ENCODE peak calls at places on chromosome 6, in ten cellular contexts. K is lower lobe of right lung, C is heart right ventricle, A is HCT116, T is upper lobe of right lung, O is IMR-90, Q is A549, R is RWPE2, H is pancreas, V is K562. S is an unnamed sample.

GRCh38 chr6:46419576-46420002 is 71.7 kb downstream of the RCAN2 start:
- ATAC-seq in T (peak), V (peak), O (peak), H (peak), A (peak), C (no peak), K (peak), Q (no peak), R (peak), S (no peak)

GRCh38 chr6:139051396-139052070 is 23.0 kb downstream of the ABRACL start:
- ATAC-seq in T (no peak), O (no peak), V (no peak), R (no peak), Q (no peak), H (no peak), A (no peak), K (no peak), C (no peak), S (no peak)

GRCh38 chr6:158569036-158569435 is 9.1 kb downstream of the TMEM181 start:
- ATAC-seq in R (no peak), A (no peak), H (no peak), T (no peak), C (no peak), O (no peak), K (no peak), Q (no peak), V (no peak), S (no peak)

GRCh38 chr6:149628865-149629544 is 19.5 kb downstream of the KATNA1 start:
- ATAC-seq in O (no peak), H (no peak), T (peak), Q (peak), R (no peak), C (no peak), A (peak), V (peak), K (peak), S (no peak)

GRCh38 chr6:167113047-167113446 is 9.8 kb upstream of the CCR6 start:
- ATAC-seq in H (no peak), O (no peak), A (no peak), Q (no peak), R (no peak), C (no peak), K (no peak), V (no peak), T (no peak), S (no peak)

GRCh38 chr6:17705428-17705777 is 1.3 kb downstream of the NUP153 start:
- ATAC-seq in H (peak), Q (peak), R (peak), T (peak), A (peak), V (peak), O (peak), K (peak), C (peak), S (peak)

GRCh38 chr6:1701668-1702353 is 92.1 kb downstream of the FOXC1 start:
- ATAC-seq in R (peak), K (peak), A (no peak), H (no peak), C (peak), Q (no peak), V (no peak), O (peak), T (peak), S (no peak)

GRCh38 chr6:141451508-141452353 is 681.0 kb upstream of the GJE1 start:
- ATAC-seq in O (peak), V (no peak), K (no peak), C (no peak), Q (peak), A (peak), H (no peak), R (peak), T (no peak), S (no peak)

GRCh38 chr6:117423754-117424153 is 2.0 kb downstream of the ROS1 start:
- ATAC-seq in K (peak), R (no peak), Q (no peak), O (no peak), A (no peak), T (peak), H (no peak), C (peak), V (no peak), S (no peak)

GRCh38 chr6:84707161-84707560 is 57.2 kb downstream of the TBX18 start:
- ATAC-seq in Q (no peak), A (no peak), V (no peak), H (no peak), T (no peak), C (no peak), R (no peak), O (no peak), K (no peak), S (no peak)

GRCh38 chr6:99814230-99814928 is 179.6 kb downstream of the MCHR2 start:
- ATAC-seq in R (no peak), K (no peak), C (no peak), Q (no peak), A (no peak), O (no peak), T (no peak), V (no peak), H (no peak), S (no peak)

GRCh38 chr6:110233769-110234374 is 53.6 kb downstream of the CDC40 start:
- ATAC-seq in K (peak), R (no peak), A (no peak), O (peak), H (peak), Q (no peak), T (peak), C (peak), V (no peak), S (no peak)

GRCh38 chr6:131635384-131636340 is 1.4 kb upstream of the ENPP3 start:
- ATAC-seq in C (no peak), R (no peak), O (peak), Q (no peak), A (no peak), H (no peak), T (no peak), V (no peak), K (no peak), S (no peak)

GRCh38 chr6:797479-798077 is 104.6 kb upstream of the EXOC2 start:
- ATAC-seq in H (peak), A (peak), K (peak), T (peak), O (peak), C (peak), V (peak), R (peak), Q (peak), S (peak)

GRCh38 chr6:37239950-37240713 is 17.4 kb upstream of the TBC1D22B start:
- ATAC-seq in V (peak), K (peak), Q (peak), H (peak), R (peak), T (peak), C (peak), A (peak), O (peak), S (peak)

GRCh38 chr6:42692151-42692911 is 30.1 kb downstream of the PRPH2 start:
- ATAC-seq in H (peak), K (peak), C (peak), V (peak), Q (no peak), O (peak), T (peak), A (peak), R (peak), S (peak)

GRCh38 chr6:30480536-30481156 is 8.7 kb upstream of the HLA-E start:
- ATAC-seq in A (no peak), R (peak), V (peak), T (peak), C (no peak), O (no peak), K (peak), H (peak), Q (peak), S (no peak)

GRCh38 chr6:135722182-135722581 is 129.3 kb upstream of the PDE7B start:
- ATAC-seq in V (no peak), H (no peak), O (peak), C (no peak), K (no peak), T (no peak), R (peak), A (peak), Q (peak), S (no peak)

GRCh38 chr6:32081676-32082075 is 27.5 kb downstream of the TNXB start:
- ATAC-seq in O (no peak), V (no peak), R (no peak), T (no peak), K (no peak), C (peak), H (no peak), Q (no peak), A (no peak), S (no peak)

GRCh38 chr6:65649392-65649791 is 57.6 kb downstream of the EYS start:
- ATAC-seq in K (no peak), R (no peak), T (no peak), Q (no peak), C (no peak), O (no peak), A (no peak), H (no peak), V (no peak), S (no peak)

GRCh38 chr6:160348552-160349441 is 619 bp downstream of the SLC22A3 start:
- ATAC-seq in A (no peak), C (peak), H (peak), R (peak), V (no peak), Q (peak), O (peak), T (peak), K (peak), S (peak)

GRCh38 chr6:169971171-169971861 is 219.9 kb downstream of the ERMARD start:
- ATAC-seq in R (no peak), A (no peak), V (no peak), Q (no peak), C (no peak), O (no peak), K (peak), T (peak), H (no peak), S (no peak)

GRCh38 chr6:57193177-57193576 is 21.1 kb downstream of the BAG2 start:
- ATAC-seq in K (no peak), R (no peak), C (peak), T (no peak), A (no peak), V (no peak), Q (no peak), H (no peak), O (no peak), S (no peak)

GRCh38 chr6:149680490-149680889 is 32.0 kb upstream of the KATNA1 start:
- ATAC-seq in A (no peak), V (no peak), Q (no peak), R (no peak), O (no peak), K (no peak), H (no peak), T (no peak), C (no peak), S (no peak)

GRCh38 chr6:117668736-117669135 is 6.5 kb upstream of the NUS1 start:
- ATAC-seq in Q (no peak), A (no peak), O (no peak), R (no peak), C (no peak), H (no peak), T (no peak), V (no peak), K (no peak), S (no peak)

GRCh38 chr6:101537917-101538316 is 144.4 kb downstream of the GRIK2 start:
- ATAC-seq in A (no peak), V (no peak), Q (no peak), C (no peak), R (no peak), H (no peak), O (no peak), K (no peak), T (no peak), S (no peak)

GRCh38 chr6:135268740-135269139 is 87.6 kb downstream of the MYB start:
- ATAC-seq in R (no peak), H (no peak), Q (no peak), V (no peak), C (no peak), K (no peak), O (no peak), A (no peak), T (no peak), S (no peak)

GRCh38 chr6:13488896-13489237 is 1.5 kb upstream of the GFOD1 start:
- ATAC-seq in H (no peak), K (no peak), O (no peak), A (no peak), V (no peak), Q (no peak), T (no peak), C (no peak), R (no peak), S (no peak)

GRCh38 chr6:149831380-149831820 is 32.8 kb downstream of the LRP11 start:
- ATAC-seq in V (peak), K (no peak), R (no peak), C (no peak), Q (no peak), O (no peak), T (no peak), A (no peak), H (peak), S (no peak)

GRCh38 chr6:52376763-52377162 is 14.8 kb downstream of the PAQR8 start:
- ATAC-seq in R (no peak), H (peak), C (no peak), O (no peak), T (no peak), Q (no peak), A (no peak), K (no peak), V (no peak), S (no peak)

GRCh38 chr6:132445201-132445951 is 44.1 kb upstream of the MOXD1 start:
- ATAC-seq in C (no peak), H (no peak), O (peak), V (no peak), Q (peak), A (no peak), K (no peak), T (no peak), R (peak), S (no peak)

GRCh38 chr6:16337280-16337975 is 99.0 kb downstream of the GMPR start:
- ATAC-seq in K (peak), R (no peak), A (no peak), C (peak), Q (no peak), O (peak), H (peak), V (peak), T (peak), S (peak)

GRCh38 chr6:16334671-16335070 is 96.3 kb downstream of the GMPR start:
- ATAC-seq in A (no peak), T (peak), V (no peak), Q (peak), R (peak), H (peak), O (peak), C (peak), K (peak), S (peak)

GRCh38 chr6:16335176-16335575 is 96.8 kb downstream of the GMPR start:
- ATAC-seq in H (no peak), O (no peak), R (no peak), C (no peak), T (no peak), V (no peak), Q (no peak), K (no peak), A (no peak), S (no peak)

GRCh38 chr6:16338577-16339262 is 100.3 kb downstream of the GMPR start:
- ATAC-seq in C (peak), K (peak), V (peak), R (peak), A (peak), O (peak), Q (peak), H (peak), T (peak), S (peak)

GRCh38 chr6:16336056-16336810 is 97.8 kb downstream of the GMPR start:
- ATAC-seq in C (no peak), V (peak), O (no peak), K (no peak), R (no peak), Q (no peak), H (no peak), T (no peak), A (no peak), S (no peak)
- TF ChIP-seq CTCF in C (no peak), V (no peak), O (no peak), K (no peak), R (no peak), Q (no peak), H (no peak), T (no peak), A (no peak), S (no peak)

DNA sequence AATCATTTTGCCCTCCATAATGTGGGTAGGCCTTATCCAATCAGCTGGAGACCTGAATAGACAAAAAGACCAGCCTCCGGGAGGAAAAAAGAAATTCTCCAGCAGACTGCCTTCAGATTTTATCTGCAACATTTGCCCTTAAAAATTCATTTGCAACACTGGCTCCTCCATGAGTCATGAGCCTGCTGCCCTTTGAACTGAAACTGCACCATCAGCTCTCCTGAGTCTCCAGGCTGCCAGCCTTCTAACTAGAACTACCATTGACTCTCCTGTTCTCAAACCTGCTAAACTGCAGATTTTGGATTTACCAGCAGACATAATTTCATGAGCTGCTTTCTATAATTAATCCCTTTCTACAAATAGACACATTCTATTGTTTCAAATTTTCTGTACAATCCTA is 223.9 kb upstream of the THEMIS start:
- ATAC-seq in K (no peak), T (no peak), A (peak), C (no peak), V (no peak), R (peak), Q (peak), O (peak), H (no peak), S (no peak)
- H3K27ac ChIP-seq in K (no peak), T (no peak), A (no peak), C (no peak), V (no peak), R (no peak), Q (no peak), O (no peak), H (no peak), S (no peak)

GRCh38 chr6:124963416-124964083 is 1.3 kb downstream of the RNF217 start:
- ATAC-seq in R (peak), Q (peak), V (peak), O (peak), K (peak), T (no peak), H (peak), C (no peak), A (no peak), S (no peak)
- H3K4me3 ChIP-seq in R (peak), Q (peak), V (peak), O (peak), K (peak), T (peak), H (peak), C (peak), A (peak), S (peak)

GRCh38 chr6:4167123-4167522 is 31.7 kb upstream of the ECI2 start:
- ATAC-seq in R (no peak), Q (no peak), V (no peak), T (no peak), O (no peak), H (no peak), C (no peak), K (no peak), A (no peak), S (no peak)
- TF ChIP-seq CTCF in R (no peak), Q (no peak), V (no peak), T (no peak), O (no peak), H (no peak), C (no peak), K (no peak), A (no peak), S (no peak)

GRCh38 chr6:34412054-34412453 is 13.8 kb downstream of the RPS10 start:
- ATAC-seq in R (no peak), A (no peak), Q (no peak), T (no peak), V (no peak), H (no peak), C (no peak), O (no peak), K (no peak), S (no peak)

GRCh38 chr6:34416877-34417371 is 8.9 kb downstream of the RPS10 start:
- ATAC-seq in H (no peak), V (peak), Q (no peak), T (no peak), K (no peak), C (no peak), O (no peak), A (peak), R (no peak), S (no peak)

GRCh38 chr6:34412643-34413214 is 13.1 kb downstream of the RPS10 start:
- ATAC-seq in Q (no peak), V (no peak), O (no peak), A (no peak), T (no peak), R (peak), H (no peak), K (no peak), C (no peak), S (no peak)

GRCh38 chr6:34418367-34418766 is 7.5 kb downstream of the RPS10 start:
- ATAC-seq in Q (no peak), R (no peak), C (no peak), K (no peak), V (no peak), A (no peak), T (no peak), H (no peak), O (no peak), S (no peak)

GRCh38 chr6:34414999-34415858 is 10.6 kb downstream of the RPS10 start:
- ATAC-seq in A (peak), O (peak), C (peak), Q (peak), K (peak), V (peak), T (peak), R (peak), H (peak), S (peak)
- H3K27ac ChIP-seq in A (no peak), O (no peak), C (peak), Q (no peak), K (peak), V (no peak), T (peak), R (no peak), H (peak), S (peak)

S was measured in gastroesophageal sphincter.